ENCODE peak calls at places on chromosomes 4 and X, in six cellular contexts. M, V, S, Y, C and J are unnamed samples.

GRCh38 chr4:81116571-81116970 is 86.1 kb downstream of the BMP3 start:
- DNase-seq in Y (no peak), C (no peak), M (no peak), S (no peak), V (no peak), J (no peak)

GRCh38 chr4:155999743-156000142 is 46.1 kb upstream of the CTSO start:
- DNase-seq in V (no peak), Y (no peak), M (peak), S (no peak), C (peak), J (no peak)

GRCh38 chr4:37717575-37717974 is 31.4 kb upstream of the RELL1 start:
- DNase-seq in C (no peak), S (peak), Y (no peak), M (peak), V (no peak), J (no peak)

GRCh38 chr4:108280072-108280471 is 111.3 kb upstream of the LEF1 start:
- DNase-seq in S (no peak), Y (no peak), M (no peak), C (no peak), V (no peak), J (no peak)

GRCh38 chr4:41653523-41653922 is 95.0 kb downstream of the PHOX2B start:
- DNase-seq in Y (no peak), C (no peak), M (no peak), S (no peak), V (no peak), J (no peak)

GRCh38 chr4:41448935-41449334 is 89.0 kb upstream of the LIMCH1 start:
- DNase-seq in M (peak), C (peak), Y (no peak), V (no peak), S (no peak), J (no peak)

GRCh38 chr4:177356191-177356590 is 46.5 kb downstream of the NEIL3 start:
- DNase-seq in V (no peak), C (no peak), M (no peak), Y (no peak), S (no peak), J (no peak)

GRCh38 chrX:28120076-28120475 is 138.8 kb upstream of the DCAF8L1 start:
- DNase-seq in S (no peak), M (no peak), V (no peak), C (no peak), Y (no peak), J (no peak)

GRCh38 chr4:19776021-19776459 is 475.7 kb upstream of the SLIT2 start:
- DNase-seq in C (no peak), S (peak), M (peak), Y (no peak), V (no peak), J (no peak)